ENCODE peak calls at places on chromosomes 1 and 21, in four cellular contexts. One of them, this sample, is unnamed.

GRCh38 chr1:89987170-89987819 is 7.6 kb upstream of the ZNF326 start:
- DNase-seq in neuronal stem cell: peak
- DNase-seq in mesenchymal stem cell: peak
- DNase-seq in H1: no peak
- DNase-seq in this sample: peak

GRCh38 chr21:32099812-32100416 is 178.9 kb downstream of the MIS18A start:
- DNase-seq in neuronal stem cell: no peak
- DNase-seq in mesenchymal stem cell: no peak
- DNase-seq in H1: no peak
- DNase-seq in this sample: no peak

GRCh38 chr1:83102630-83103071 is 896.3 kb downstream of the TTLL7 start:
- DNase-seq in neuronal stem cell: peak
- DNase-seq in mesenchymal stem cell: peak
- DNase-seq in H1: no peak
- DNase-seq in this sample: peak

GRCh38 chr1:89844236-89844807 is 23.5 kb downstream of the LRRC8D start:
- DNase-seq in neuronal stem cell: no peak
- DNase-seq in mesenchymal stem cell: peak
- DNase-seq in H1: no peak
- DNase-seq in this sample: no peak

GRCh38 chr1:117676615-117677130 is 70.8 kb downstream of the TENT5C start:
- DNase-seq in neuronal stem cell: no peak
- DNase-seq in mesenchymal stem cell: no peak
- DNase-seq in H1: no peak
- DNase-seq in this sample: no peak

GRCh38 chr21:42447182-42447581 is 43.5 kb downstream of the UBASH3A start:
- DNase-seq in neuronal stem cell: no peak
- DNase-seq in mesenchymal stem cell: no peak
- DNase-seq in H1: no peak
- DNase-seq in this sample: no peak

GRCh38 chr1:233295775-233296322 is 324 bp upstream of the PCNX2 start:
- DNase-seq in neuronal stem cell: no peak
- DNase-seq in mesenchymal stem cell: peak
- DNase-seq in H1: no peak
- DNase-seq in this sample: no peak

GRCh38 chr1:67937010-67937409 is 103.7 kb upstream of the GNG12 start:
- DNase-seq in neuronal stem cell: no peak
- DNase-seq in mesenchymal stem cell: no peak
- DNase-seq in H1: no peak
- DNase-seq in this sample: no peak

GRCh38 chr1:19453843-19454242 is 31.5 kb downstream of the CAPZB start:
- DNase-seq in neuronal stem cell: no peak
- DNase-seq in mesenchymal stem cell: no peak
- DNase-seq in H1: no peak
- DNase-seq in this sample: no peak

GRCh38 chr1:53073287-53073686 is 11.3 kb downstream of the PODN start:
- DNase-seq in neuronal stem cell: no peak
- DNase-seq in mesenchymal stem cell: no peak
- DNase-seq in H1: no peak
- DNase-seq in this sample: no peak

GRCh38 chr1:162360237-162360873 is 16.3 kb downstream of the SPATA46 start:
- DNase-seq in neuronal stem cell: no peak
- DNase-seq in mesenchymal stem cell: no peak
- DNase-seq in H1: no peak
- DNase-seq in this sample: no peak

GRCh38 chr1:229385853-229386456 is 43.1 kb upstream of the CCSAP start:
- DNase-seq in neuronal stem cell: no peak
- DNase-seq in mesenchymal stem cell: peak
- DNase-seq in H1: no peak
- DNase-seq in this sample: no peak

GRCh38 chr21:42234464-42235241 is 15.7 kb downstream of the ABCG1 start:
- DNase-seq in neuronal stem cell: peak
- DNase-seq in mesenchymal stem cell: peak
- DNase-seq in H1: no peak
- DNase-seq in this sample: peak

GRCh38 chr1:23522244-23523013 is 8.6 kb downstream of the E2F2 start:
- DNase-seq in neuronal stem cell: no peak
- DNase-seq in mesenchymal stem cell: peak
- DNase-seq in H1: no peak
- DNase-seq in this sample: no peak

GRCh38 chr1:40818264-40818961 is 34.8 kb downstream of the KCNQ4 start:
- DNase-seq in neuronal stem cell: peak
- DNase-seq in mesenchymal stem cell: no peak
- DNase-seq in H1: peak
- DNase-seq in this sample: peak

GRCh38 chr21:35470522-35470921 is 421.4 kb upstream of the RUNX1 start:
- DNase-seq in neuronal stem cell: no peak
- DNase-seq in mesenchymal stem cell: peak
- DNase-seq in H1: peak
- DNase-seq in this sample: peak

GRCh38 chr1:56831874-56832693 is 12.9 kb upstream of the FYB2 start:
- DNase-seq in neuronal stem cell: peak
- DNase-seq in mesenchymal stem cell: peak
- DNase-seq in H1: peak
- DNase-seq in this sample: peak

GRCh38 chr1:56834137-56834900 is 15.1 kb upstream of the FYB2 start:
- DNase-seq in neuronal stem cell: no peak
- DNase-seq in mesenchymal stem cell: no peak
- DNase-seq in H1: no peak
- DNase-seq in this sample: no peak

GRCh38 chr1:56833088-56833487 is 13.9 kb upstream of the FYB2 start:
- DNase-seq in neuronal stem cell: no peak
- DNase-seq in mesenchymal stem cell: peak
- DNase-seq in H1: no peak
- DNase-seq in this sample: no peak

GRCh38 chr1:56827711-56828110 is 8.5 kb upstream of the FYB2 start:
- DNase-seq in neuronal stem cell: no peak
- DNase-seq in mesenchymal stem cell: peak
- DNase-seq in H1: no peak
- DNase-seq in this sample: no peak

DNA sequence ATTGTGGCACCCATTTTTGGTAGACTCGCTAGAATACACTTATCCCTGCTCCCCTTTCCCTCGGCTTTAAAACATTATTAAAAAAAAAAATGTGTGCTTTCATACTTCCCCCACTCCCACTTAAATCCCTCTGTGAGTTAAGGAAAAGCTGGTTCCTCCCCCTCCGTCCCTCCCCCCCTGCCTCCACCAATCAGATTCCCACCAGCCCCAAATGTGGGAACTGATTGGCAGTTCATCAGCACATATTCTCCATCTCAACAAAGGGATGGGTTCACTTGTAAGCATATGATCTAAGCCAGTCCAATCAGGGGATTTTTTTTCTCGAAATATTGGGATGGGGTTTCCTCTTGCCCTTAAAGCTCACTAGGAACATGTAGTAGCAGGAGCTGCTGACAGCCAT is 10.8 kb upstream of the FYB2 start:
- DNase-seq in neuronal stem cell: no peak
- DNase-seq in mesenchymal stem cell: no peak
- DNase-seq in H1: no peak
- DNase-seq in this sample: no peak
- H2BK12ac ChIP-seq in neuronal stem cell: no peak
- H2BK12ac ChIP-seq in mesenchymal stem cell: no peak
- H2BK12ac ChIP-seq in H1: no peak
- H2BK12ac ChIP-seq in this sample: no peak

DNA sequence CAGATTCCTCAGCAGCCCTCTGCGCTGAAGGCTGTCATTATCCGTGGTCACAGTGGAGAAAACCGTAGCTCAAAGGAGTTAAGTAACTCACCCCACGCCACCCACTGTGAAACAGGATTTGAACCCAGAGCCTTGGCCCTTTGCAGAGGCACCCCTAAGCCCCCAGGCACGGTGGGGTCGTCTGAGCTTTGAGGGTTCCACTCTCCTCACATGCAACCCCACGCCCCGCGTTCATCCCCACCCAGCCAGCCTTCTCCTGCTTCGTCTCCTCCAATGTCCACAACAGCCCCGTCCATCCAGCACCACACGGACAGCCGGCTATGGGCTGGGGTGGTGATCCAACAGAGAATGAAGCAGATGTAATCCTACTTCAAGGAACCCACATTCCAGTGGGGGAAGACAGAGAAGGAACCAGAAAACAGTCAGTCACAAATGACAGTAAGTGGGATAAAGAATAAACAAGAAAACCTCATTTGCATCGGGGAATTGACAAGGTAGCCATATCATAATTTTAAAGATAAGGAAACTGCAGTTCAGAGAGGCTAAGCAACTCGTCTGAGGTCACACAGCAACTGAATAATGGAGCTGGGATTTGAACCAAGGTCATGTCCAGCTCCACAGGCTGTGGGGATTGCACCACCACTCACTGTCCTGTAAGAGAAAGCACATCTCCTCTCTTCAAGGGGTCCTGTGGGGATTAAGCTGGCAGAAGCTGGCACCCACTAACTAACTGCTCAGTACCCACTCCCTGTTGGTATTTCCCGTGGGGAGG is 31.7 kb downstream of the DHRS3 start:
- DNase-seq in neuronal stem cell: no peak
- DNase-seq in mesenchymal stem cell: no peak
- DNase-seq in H1: no peak
- DNase-seq in this sample: no peak
- H2AK5ac ChIP-seq in neuronal stem cell: peak
- H2AK5ac ChIP-seq in mesenchymal stem cell: no peak
- H2AK5ac ChIP-seq in H1: no peak
- H2AK5ac ChIP-seq in this sample: no peak

GRCh38 chr1:36398370-36398977 is 766 bp upstream of the LSM10 start:
- DNase-seq in neuronal stem cell: no peak
- DNase-seq in mesenchymal stem cell: no peak
- DNase-seq in H1: no peak
- DNase-seq in this sample: no peak

GRCh38 chr1:36397378-36398230 is at the start of gene LSM10:
- DNase-seq in neuronal stem cell: peak
- DNase-seq in mesenchymal stem cell: peak
- DNase-seq in H1: peak
- DNase-seq in this sample: peak

GRCh38 chr1:36397083-36397377 is 678 bp downstream of the LSM10 start:
- DNase-seq in neuronal stem cell: no peak
- DNase-seq in mesenchymal stem cell: no peak
- DNase-seq in H1: no peak
- DNase-seq in this sample: no peak

GRCh38 chr1:36393686-36394085 is 4.0 kb downstream of the LSM10 start:
- DNase-seq in neuronal stem cell: no peak
- DNase-seq in mesenchymal stem cell: no peak
- DNase-seq in H1: no peak
- DNase-seq in this sample: no peak

DNA sequence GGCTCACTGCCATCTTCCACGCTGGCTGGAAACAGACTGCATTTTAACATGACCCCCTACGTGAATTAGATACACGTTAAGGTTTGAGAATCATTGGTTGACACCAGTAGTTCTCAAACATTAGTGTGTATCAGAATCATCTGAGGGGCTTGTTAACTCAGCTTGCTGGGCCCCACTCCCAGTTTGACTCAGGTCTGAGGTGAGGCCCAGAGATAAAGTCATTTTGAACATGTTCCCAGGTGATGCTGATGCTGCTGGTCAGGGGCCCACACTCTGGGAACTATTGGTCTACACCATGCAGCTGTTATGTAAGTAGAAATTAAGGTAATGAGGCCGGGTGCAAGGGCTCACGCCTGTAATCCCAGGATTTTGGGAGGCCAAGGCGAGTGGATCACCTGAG is 1.3 kb downstream of the LSM10 start:
- DNase-seq in neuronal stem cell: no peak
- DNase-seq in mesenchymal stem cell: no peak
- DNase-seq in H1: no peak
- DNase-seq in this sample: no peak
- H3K4me3 ChIP-seq in neuronal stem cell: peak
- H3K4me3 ChIP-seq in mesenchymal stem cell: peak
- H3K4me3 ChIP-seq in H1: peak
- H3K4me3 ChIP-seq in this sample: no peak

GRCh38 chr1:204081156-204081790 is 8.4 kb downstream of the SOX13 start:
- DNase-seq in neuronal stem cell: no peak
- DNase-seq in mesenchymal stem cell: peak
- DNase-seq in H1: no peak
- DNase-seq in this sample: no peak
- H2BK12ac ChIP-seq in neuronal stem cell: no peak
- H2BK12ac ChIP-seq in mesenchymal stem cell: peak
- H2BK12ac ChIP-seq in H1: peak
- H2BK12ac ChIP-seq in this sample: no peak

GRCh38 chr1:183879477-183879876 is 74.6 kb downstream of the RGL1 start:
- DNase-seq in neuronal stem cell: no peak
- DNase-seq in mesenchymal stem cell: peak
- DNase-seq in H1: no peak
- DNase-seq in this sample: no peak
- H2AK5ac ChIP-seq in neuronal stem cell: no peak
- H2AK5ac ChIP-seq in mesenchymal stem cell: no peak
- H2AK5ac ChIP-seq in H1: no peak
- H2AK5ac ChIP-seq in this sample: no peak

DNA sequence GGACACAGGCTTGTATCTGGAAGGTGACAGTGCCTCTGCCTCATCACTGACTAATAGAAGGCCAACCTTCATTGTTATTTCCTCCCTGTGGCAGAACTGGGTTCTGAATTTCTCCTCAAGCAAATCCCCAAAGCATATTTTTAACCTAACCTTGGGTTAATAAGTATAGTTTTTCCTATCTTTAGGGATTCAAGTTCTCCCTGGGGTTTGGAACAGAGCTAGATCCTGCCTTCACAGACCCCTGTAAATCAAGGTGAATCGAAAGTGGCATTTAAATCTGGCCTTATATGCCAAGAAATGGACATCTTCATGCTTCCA is 4.4 kb upstream of the CHI3L2 start:
- DNase-seq in neuronal stem cell: no peak
- DNase-seq in mesenchymal stem cell: no peak
- DNase-seq in H1: no peak
- DNase-seq in this sample: no peak
- H3K4me3 ChIP-seq in neuronal stem cell: no peak
- H3K4me3 ChIP-seq in mesenchymal stem cell: no peak
- H3K4me3 ChIP-seq in H1: no peak
- H3K4me3 ChIP-seq in this sample: no peak

DNA sequence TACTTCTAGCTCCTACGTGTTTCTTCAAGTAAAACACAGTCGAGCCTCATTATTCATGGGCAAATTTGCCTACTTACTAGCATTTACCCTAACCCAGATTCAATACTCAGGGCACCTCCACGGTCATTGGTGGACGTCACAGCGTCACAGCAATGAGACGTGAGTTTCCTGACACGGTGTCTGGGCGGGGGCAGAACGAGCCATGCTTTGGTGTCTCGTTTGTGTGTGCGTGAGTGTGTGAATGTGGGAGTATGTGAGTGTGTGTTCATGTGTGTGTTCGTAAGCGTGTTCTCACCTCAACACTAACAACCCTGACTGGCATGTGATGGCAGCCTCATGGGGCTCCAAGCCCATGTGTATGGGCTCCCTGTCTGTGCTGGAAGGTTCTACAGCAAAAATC is 17.5 kb upstream of the COL18A1 start:
- DNase-seq in neuronal stem cell: no peak
- DNase-seq in mesenchymal stem cell: peak
- DNase-seq in H1: no peak
- DNase-seq in this sample: no peak
- H2BK12ac ChIP-seq in neuronal stem cell: no peak
- H2BK12ac ChIP-seq in mesenchymal stem cell: peak
- H2BK12ac ChIP-seq in H1: no peak
- H2BK12ac ChIP-seq in this sample: no peak